ENCODE peak calls at places on chromosome 21, in six cellular contexts. B is GM23248; N is NT2/D1; G is A673; Z is naive thymus-derived CD4-positive, alpha-beta T cell; X is stomach. E is an unnamed sample. For H3K4me1, the result is how much of the 10 kb centered on the place peaks cover.

GRCh38 chr21:21845901-21846396 is 847.7 kb downstream of the NCAM2 start:
- DNase-seq in B (no peak), Z (no peak), N (no peak), G (no peak), X (no peak), E (no peak)

GRCh38 chr21:26115899-26116298 is 54.7 kb downstream of the APP start:
- DNase-seq in Z (no peak), X (no peak), B (peak), N (no peak), G (no peak), E (no peak)

GRCh38 chr21:35259452-35259851 is 210.3 kb upstream of the RUNX1 start:
- DNase-seq in Z (no peak), B (no peak), G (no peak), N (no peak), X (no peak), E (no peak)

GRCh38 chr21:31909772-31910470 is 37.1 kb downstream of the HUNK start:
- DNase-seq in B (no peak), N (no peak), G (no peak), X (no peak), Z (no peak), E (no peak)

GRCh38 chr21:25566645-25567044 is 40.6 kb downstream of the MRPL39 start:
- DNase-seq in B (no peak), Z (no peak), N (no peak), G (no peak), X (no peak), E (no peak)

GRCh38 chr21:46028547-46029200 is 47.1 kb downstream of the COL6A1 start:
- DNase-seq in N (no peak), B (peak), X (no peak), Z (no peak), G (no peak), E (no peak)

GRCh38 chr21:30818837-30819236 is 5.8 kb upstream of the KRTAP8-1 start:
- DNase-seq in G (no peak), B (no peak), X (no peak), N (no peak), Z (no peak), E (no peak)

GRCh38 chr21:21216013-21216412 is 217.8 kb downstream of the NCAM2 start:
- DNase-seq in G (no peak), X (no peak), N (no peak), B (no peak), Z (no peak), E (no peak)

DNA sequence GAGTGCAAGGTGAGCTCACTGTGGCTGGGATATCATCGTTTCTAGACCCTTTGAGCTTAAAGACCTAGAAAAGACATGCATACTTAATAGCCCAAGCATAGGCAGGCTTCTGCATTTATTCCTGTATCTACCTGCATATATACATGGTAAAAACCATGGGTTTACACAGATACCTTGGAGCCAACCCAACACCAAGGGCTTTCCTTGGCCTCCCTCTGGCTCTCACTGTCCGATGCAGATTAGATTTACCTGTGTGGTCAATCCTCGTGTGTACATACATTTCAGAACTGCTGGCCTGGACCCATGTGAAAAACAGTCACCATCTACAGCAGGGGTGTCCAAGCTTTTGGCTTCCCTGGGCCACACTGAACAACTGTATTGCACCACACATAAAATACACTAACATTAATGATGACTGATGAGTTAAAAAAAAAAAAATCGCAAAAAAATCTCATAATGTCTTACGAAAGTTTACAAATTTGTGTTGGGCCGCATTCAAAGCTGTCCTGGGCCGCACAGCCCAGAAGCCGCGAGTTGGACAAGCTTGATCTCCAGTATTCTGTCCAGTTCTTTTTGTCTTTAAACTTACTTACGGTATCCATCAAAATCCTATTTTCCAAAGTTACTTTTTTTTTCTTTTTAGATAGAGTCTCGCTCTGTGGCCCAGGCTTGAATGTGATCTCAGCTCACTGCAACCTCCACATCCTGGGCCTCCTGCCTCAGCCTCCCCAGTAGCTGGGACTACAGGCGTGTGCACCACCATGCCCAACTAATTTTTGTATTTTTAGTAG is 43.5 kb downstream of the WDR4 start:
- DNase-seq in G (no peak), N (no peak), B (no peak), Z (no peak), X (peak), E (peak)
- H3K4me1 ChIP-seq in G (under half), N (under half), B (under half), Z (under half), X (under half), E (under half)

GRCh38 chr21:38774152-38774551 is 31.6 kb upstream of the ETS2 start:
- DNase-seq in N (no peak), X (no peak), B (no peak), Z (no peak), G (no peak), E (no peak)
- H3K4me3 ChIP-seq in N (no peak), X (no peak), B (no peak), Z (no peak), G (no peak), E (no peak)

GRCh38 chr21:42468511-42469131 is 27.4 kb downstream of the RSPH1 start:
- DNase-seq in N (no peak), X (no peak), Z (no peak), B (no peak), G (no peak), E (peak)
- H3K4me1 ChIP-seq in N (under half), X (under half), Z (under half), B (under half), G (under half), E (under half)

GRCh38 chr21:39825250-39825649 is 42.0 kb upstream of the PCP4 start:
- DNase-seq in Z (no peak), G (no peak), B (no peak), X (no peak), N (no peak), E (no peak)
- H3K4me3 ChIP-seq in Z (no peak), G (no peak), B (no peak), X (no peak), N (no peak), E (no peak)

DNA sequence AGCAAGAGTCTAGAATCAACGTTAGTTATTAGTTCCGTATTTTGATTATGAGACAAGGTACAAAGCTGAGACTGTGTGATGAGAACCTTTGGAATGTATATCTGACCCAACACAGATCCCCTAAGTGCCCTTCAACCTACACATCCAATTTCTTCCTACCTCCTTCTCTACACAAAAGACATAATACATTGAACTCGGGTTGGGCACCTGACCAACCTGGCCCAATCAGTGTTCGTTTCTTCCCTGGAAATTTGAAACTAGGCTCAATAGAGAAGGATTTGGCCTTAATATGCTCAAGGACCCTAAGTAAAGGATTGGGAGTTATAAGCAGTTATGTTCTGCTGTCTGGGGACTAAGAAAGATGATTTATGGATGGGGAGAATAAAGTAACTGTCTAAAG is 12.1 kb downstream of the ITSN1 start:
- DNase-seq in Z (no peak), X (no peak), B (no peak), N (no peak), G (no peak), E (no peak)
- H3K4me1 ChIP-seq in Z (under half), X (under half), B (under half), N (under half), G (under half), E (under half)

GRCh38 chr21:37009740-37010341 is 3.3 kb downstream of the RIPPLY3 start:
- DNase-seq in G (peak), B (peak), X (peak), N (peak), Z (peak), E (peak)
- H3K4me3 ChIP-seq in G (peak), B (peak), X (peak), N (no peak), Z (no peak), E (peak)

GRCh38 chr21:44919111-44919912 is 1.4 kb downstream of the ITGB2 start:
- DNase-seq in X (no peak), B (peak), Z (no peak), G (no peak), N (no peak), E (peak)
- H3K4me1 ChIP-seq in X (under half), B (under half), Z (under half), G (half or more), N (under half), E (under half)